ENCODE peak calls at places on chromosomes 11 and 22, in nine cellular contexts. B, Z, T, G, L, Y, J, K and D are unnamed samples.

GRCh38 chr11:3222003-3222855 is 3.6 kb upstream of the MRGPRG start:
- DNase-seq in B (no peak), Z (no peak), T (peak; percentile 4), G (no peak), L (no peak), Y (no peak), J (no peak), K (no peak), D (no peak)

GRCh38 chr11:122706689-122707088 is 51.2 kb downstream of the UBASH3B start:
- DNase-seq in B (no peak), Z (no peak), T (no peak), G (no peak), L (peak; percentile 79), Y (peak; percentile 87), J (no peak), K (no peak), D (peak; percentile 66)

GRCh38 chr11:35036642-35037041 is 102.3 kb upstream of the CD44 start:
- DNase-seq in B (no peak), Z (no peak), T (no peak), G (no peak), L (no peak), Y (peak; percentile 22), J (no peak), K (no peak), D (peak; percentile 29)

GRCh38 chr22:35349368-35349703 is 31.6 kb upstream of the HMOX1 start:
- DNase-seq in B (no peak), Z (no peak), T (no peak), G (peak; percentile 38), L (no peak), Y (no peak), J (no peak), K (no peak), D (no peak)

GRCh38 chr11:118625976-118626375 is 18.6 kb downstream of the PHLDB1 start:
- DNase-seq in B (no peak), Z (no peak), T (no peak), G (no peak), L (no peak), Y (no peak), J (peak; percentile 7), K (no peak), D (no peak)

GRCh38 chr11:69683764-69684333 is 8.7 kb upstream of the LTO1 start:
- DNase-seq in B (peak; percentile 15), Z (no peak), T (peak; percentile 27), G (no peak), L (no peak), Y (peak; percentile 20), J (no peak), K (no peak), D (peak; percentile 25)

GRCh38 chr11:94396282-94396681 is 4.9 kb downstream of the GPR83 start:
- DNase-seq in B (no peak), Z (no peak), T (no peak), G (no peak), L (no peak), Y (no peak), J (no peak), K (no peak), D (no peak)

GRCh38 chr22:27626675-27627443 is 174.7 kb downstream of the MN1 start:
- DNase-seq in B (no peak), Z (no peak), T (no peak), G (no peak), L (no peak), Y (no peak), J (no peak), K (no peak), D (no peak)

GRCh38 chr22:18000441-18001039 is 23.8 kb downstream of the MICAL3 start:
- DNase-seq in B (peak; percentile 27), Z (no peak), T (peak; percentile 36), G (peak; percentile 30), L (no peak), Y (peak; percentile 33), J (no peak), K (no peak), D (no peak)

GRCh38 chr22:25752615-25753214 is 10.7 kb downstream of the MYO18B start:
- DNase-seq in B (no peak), Z (no peak), T (no peak), G (no peak), L (no peak), Y (no peak), J (no peak), K (no peak), D (no peak)

GRCh38 chr22:25751174-25751581 is 9.2 kb downstream of the MYO18B start:
- DNase-seq in B (no peak), Z (no peak), T (no peak), G (no peak), L (no peak), Y (no peak), J (no peak), K (no peak), D (no peak)

GRCh38 chr22:25748704-25749103 is 6.7 kb downstream of the MYO18B start:
- DNase-seq in B (no peak), Z (no peak), T (peak; percentile 69), G (no peak), L (no peak), Y (no peak), J (no peak), K (no peak), D (no peak)

GRCh38 chr22:25749420-25750169 is 7.6 kb downstream of the MYO18B start:
- DNase-seq in B (no peak), Z (no peak), T (no peak), G (no peak), L (no peak), Y (no peak), J (no peak), K (no peak), D (no peak)

GRCh38 chr22:25750569-25751173 is 8.7 kb downstream of the MYO18B start:
- DNase-seq in B (no peak), Z (no peak), T (no peak), G (no peak), L (no peak), Y (no peak), J (no peak), K (no peak), D (no peak)
- TF ChIP-seq CTCF in B (no peak), Z (no peak), T (no peak), G (no peak), L (no peak), Y (no peak), J (no peak), K (no peak), D (no peak)

GRCh38 chr22:46072030-46072881 is 78.1 kb upstream of the PPARA start:
- DNase-seq in B (peak; percentile 70), Z (no peak), T (peak; percentile 84), G (peak; percentile 68), L (peak; percentile 57), Y (peak; percentile 54), J (peak; percentile 89), K (no peak), D (peak; percentile 54)

GRCh38 chr22:46072981-46073682 is 77.2 kb upstream of the PPARA start:
- DNase-seq in B (no peak), Z (no peak), T (peak; percentile 7), G (no peak), L (no peak), Y (peak; percentile 14), J (peak; percentile 21), K (no peak), D (no peak)

GRCh38 chr22:46074771-46075551 is 75.4 kb upstream of the PPARA start:
- DNase-seq in B (no peak), Z (no peak), T (peak; percentile 35), G (peak; percentile 53), L (peak; percentile 32), Y (peak; percentile 37), J (peak; percentile 52), K (no peak), D (no peak)

GRCh38 chr22:46075764-46076531 is 74.4 kb upstream of the PPARA start:
- DNase-seq in B (no peak), Z (no peak), T (peak; percentile 8), G (peak; percentile 28), L (no peak), Y (peak; percentile 46), J (peak; percentile 32), K (no peak), D (no peak)

DNA sequence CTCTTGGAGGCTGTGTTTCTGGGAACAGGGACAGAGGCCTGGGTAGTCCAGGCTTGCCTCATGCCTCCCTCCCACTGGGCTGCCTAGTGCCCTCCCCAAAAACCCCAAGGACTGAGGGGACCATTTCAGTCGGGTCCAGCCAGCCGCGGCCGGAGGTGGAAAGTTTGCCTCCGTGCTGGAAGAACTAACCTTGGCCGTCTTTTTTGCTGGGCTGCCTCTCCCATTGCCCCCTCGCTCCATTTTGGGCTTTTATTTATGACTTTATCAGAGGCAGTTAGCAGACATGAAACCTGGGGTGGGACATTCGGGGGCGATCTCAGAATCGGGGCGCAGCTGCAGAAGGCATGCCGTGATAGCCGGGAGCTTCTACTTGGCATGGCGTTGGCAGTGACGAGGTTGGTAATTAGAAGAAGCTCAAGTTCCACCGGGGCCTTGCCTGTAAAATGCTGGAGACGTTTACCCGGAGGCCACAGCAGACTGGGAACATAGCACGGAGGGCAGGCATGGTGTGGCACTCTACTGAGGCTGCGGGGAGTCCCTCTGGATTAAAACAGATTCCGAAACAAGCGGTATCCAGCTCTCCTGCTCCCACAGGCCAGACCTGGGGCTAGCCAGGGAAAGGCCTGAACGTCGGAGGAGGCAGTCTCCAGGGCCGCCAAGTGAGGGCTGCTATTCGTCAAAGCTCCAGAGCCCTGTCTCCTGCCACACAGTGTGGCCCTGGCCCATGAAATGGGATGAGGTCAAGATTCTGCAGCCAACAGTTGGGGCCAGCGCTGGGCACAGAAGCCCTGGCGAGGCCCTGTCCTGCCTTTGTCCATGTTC is 76.4 kb upstream of the PPARA start:
- DNase-seq in B (peak; percentile 59), Z (no peak), T (peak; percentile 50), G (peak; percentile 44), L (peak; percentile 20), Y (peak; percentile 44), J (peak; percentile 53), K (no peak), D (peak; percentile 49)
- H3K4me3 ChIP-seq in B (no peak overlapping the region), Z (peak overlapping the region; percentile 96), T (peak overlapping the region; percentile 79), G (peak overlapping the region; percentile 67), L (peak overlapping the region; percentile 86), Y (peak overlapping the region; percentile 72), J (peak overlapping the region; percentile 93), K (peak overlapping the region; percentile 73), D (peak overlapping the region; percentile 77)

DNA sequence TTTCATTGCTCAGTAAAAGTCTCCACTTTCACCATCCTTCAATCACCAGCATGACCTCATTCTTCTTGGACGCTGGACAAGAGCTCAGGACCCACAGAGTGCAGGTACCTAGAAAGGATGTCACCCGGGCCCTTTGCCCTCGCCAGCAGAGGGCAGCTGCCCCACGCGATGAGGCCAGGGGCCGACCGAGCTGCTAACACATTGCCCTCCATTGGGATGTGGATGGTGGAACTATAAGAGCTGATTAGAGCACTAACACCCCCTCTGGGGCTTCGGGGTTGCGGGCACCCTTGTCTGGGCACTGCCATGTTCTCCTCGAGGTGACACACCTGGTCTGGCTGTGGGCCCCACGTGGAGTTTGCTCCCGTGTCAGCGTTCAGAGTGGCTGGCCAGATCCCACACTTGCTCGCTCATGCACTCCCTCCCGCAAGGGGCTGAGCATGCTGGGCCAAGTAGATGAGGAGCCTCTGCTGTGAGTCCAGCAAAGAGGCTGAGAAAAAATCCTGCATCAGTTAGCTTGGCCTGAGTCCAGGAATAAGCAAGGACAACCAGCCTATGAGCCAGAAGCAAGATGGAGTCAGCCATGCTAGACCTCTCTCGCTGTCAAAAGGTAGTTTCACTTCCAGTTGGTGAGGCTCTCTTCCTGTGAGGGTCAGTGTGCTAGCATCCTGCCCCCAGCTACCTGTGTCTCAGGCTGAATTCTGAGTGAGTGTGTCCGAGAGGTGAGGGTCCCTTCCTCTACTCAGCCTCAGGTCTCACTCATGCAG is 9.8 kb downstream of the KRTAP5-6 start:
- DNase-seq in B (peak; percentile 8), Z (no peak), T (no peak), G (no peak), L (no peak), Y (no peak), J (no peak), K (peak; percentile 38), D (no peak)
- TF ChIP-seq CTCF in B (peak; percentile 17), Z (no peak), T (no peak), G (peak; percentile 9), L (no peak), Y (peak; percentile 24), J (peak; percentile 26), K (peak; percentile 51), D (peak; percentile 10)

GRCh38 chr11:111176603-111177002 is 68.9 kb upstream of the POU2AF2 start:
- DNase-seq in B (no peak), Z (no peak), T (no peak), G (no peak), L (no peak), Y (no peak), J (no peak), K (no peak), D (no peak)
- H3K4me3 ChIP-seq in B (no peak overlapping the region), Z (no peak overlapping the region), T (no peak overlapping the region), G (no peak overlapping the region), L (no peak overlapping the region), Y (no peak overlapping the region), J (no peak overlapping the region), K (no peak overlapping the region), D (no peak overlapping the region)